ENCODE peak calls at places on chromosomes 2 and 18, in eight cellular contexts. H is prostate gland, F is body of pancreas, M is Peyer's patch, Z is tibial nerve, T is spleen, J is sigmoid colon, K is K562. S is an unnamed sample.

GRCh38 chr18:62329676-62330454 is 4.8 kb downstream of the TNFRSF11A start:
- DNase-seq in H (peak; percentile 10), F (peak; percentile 62), M (peak; percentile 66), Z (no peak), T (no peak), J (no peak), K (no peak), S (no peak)

GRCh38 chr2:85276571-85277121 is 51.1 kb downstream of the TGOLN2 start:
- DNase-seq in H (no peak), F (no peak), M (no peak), Z (no peak), T (no peak), J (no peak), K (no peak), S (no peak)

GRCh38 chr2:29325544-29325943 is 210.3 kb downstream of the CLIP4 start:
- DNase-seq in H (no peak), F (no peak), M (no peak), Z (no peak), T (no peak), J (no peak), K (no peak), S (no peak)

GRCh38 chr2:195602687-195603086 is 54.3 kb upstream of the SLC39A10 start:
- DNase-seq in H (no peak), F (no peak), M (no peak), Z (no peak), T (no peak), J (no peak), K (peak; percentile 32), S (no peak)

GRCh38 chr2:232075080-232075479 is 113.6 kb downstream of the DIS3L2 start:
- DNase-seq in H (no peak), F (no peak), M (no peak), Z (no peak), T (no peak), J (no peak), K (no peak), S (no peak)

GRCh38 chr2:22536131-22536530 is 848.8 kb upstream of the KLHL29 start:
- DNase-seq in H (no peak), F (no peak), M (no peak), Z (no peak), T (no peak), J (no peak), K (no peak), S (no peak)

GRCh38 chr2:28423856-28424605 is 31.4 kb downstream of the FOSL2 start:
- DNase-seq in H (no peak), F (peak; percentile 47), M (peak; percentile 76), Z (no peak), T (no peak), J (peak; percentile 62), K (no peak), S (no peak)

GRCh38 chr2:190267302-190267701 is 52.3 kb downstream of the HIBCH start:
- DNase-seq in H (no peak), F (no peak), M (no peak), Z (no peak), T (no peak), J (no peak), K (no peak), S (no peak)

GRCh38 chr2:128452536-128453530 is 134.2 kb upstream of the HS6ST1 start:
- DNase-seq in H (no peak), F (no peak), M (peak; percentile 32), Z (no peak), T (no peak), J (no peak), K (no peak), S (no peak)

GRCh38 chr2:191359186-191359585 is 114.0 kb downstream of the MYO1B start:
- DNase-seq in H (no peak), F (no peak), M (no peak), Z (no peak), T (no peak), J (no peak), K (no peak), S (no peak)

GRCh38 chr2:32798841-32799240 is 147.9 kb upstream of the LTBP1 start:
- DNase-seq in H (no peak), F (no peak), M (no peak), Z (no peak), T (no peak), J (no peak), K (no peak), S (no peak)

GRCh38 chr2:2843969-2844548 is 513.0 kb upstream of the MYT1L start:
- DNase-seq in H (no peak), F (peak; percentile 10), M (no peak), Z (no peak), T (peak; percentile 56), J (no peak), K (peak; percentile 18), S (no peak)

GRCh38 chr2:143475131-143475784 is 346.0 kb downstream of the ARHGAP15 start:
- DNase-seq in H (no peak), F (no peak), M (no peak), Z (no peak), T (no peak), J (no peak), K (no peak), S (no peak)

GRCh38 chr2:236661064-236661761 is 91.6 kb downstream of the ACKR3 start:
- DNase-seq in H (no peak), F (peak; percentile 18), M (no peak), Z (no peak), T (no peak), J (no peak), K (no peak), S (no peak)

GRCh38 chr2:134310450-134311079 is 56.7 kb downstream of the MGAT5 start:
- DNase-seq in H (no peak), F (peak; percentile 54), M (no peak), Z (no peak), T (no peak), J (no peak), K (no peak), S (no peak)

DNA sequence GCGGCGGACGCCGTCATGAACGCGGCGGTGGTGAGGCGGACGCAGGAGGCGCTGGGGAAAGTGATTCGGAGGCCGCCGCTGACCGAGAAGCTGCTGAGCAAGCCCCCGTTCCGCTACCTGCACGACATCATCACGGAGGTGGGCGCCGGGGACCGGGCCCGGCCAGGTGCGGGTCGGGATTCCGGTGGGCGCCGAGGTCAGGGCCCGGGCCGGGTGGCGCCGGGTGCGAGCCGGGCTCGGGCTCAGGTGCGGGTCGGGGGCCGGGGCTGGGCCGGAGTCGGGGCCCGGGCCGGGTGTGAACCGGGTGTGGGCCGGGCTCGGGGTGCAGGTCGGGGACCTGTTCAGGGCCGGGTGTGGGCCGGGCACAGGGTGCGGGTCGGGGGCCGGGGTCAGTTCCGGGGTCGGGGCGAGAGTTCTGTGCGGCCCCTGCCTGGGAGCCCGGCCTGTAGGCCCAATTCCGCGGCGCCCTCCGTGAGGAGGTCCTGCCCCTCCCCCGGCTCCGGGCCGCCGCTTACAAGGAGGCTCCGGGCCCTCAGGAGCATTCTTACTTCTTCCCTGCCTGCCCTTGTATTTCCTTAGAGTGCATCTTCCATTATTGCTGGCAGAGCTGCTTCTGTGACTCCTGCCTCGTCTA is 447 bp downstream of the TRAF3IP1 start:
- DNase-seq in H (no peak), F (no peak), M (no peak), Z (no peak), T (no peak), J (peak; percentile 66), K (no peak), S (no peak)
- H3K27ac ChIP-seq in H (peak overlapping the region; percentile 63), F (peak overlapping the region; percentile 35), M (no peak overlapping the region), Z (peak overlapping the region; percentile 79), T (peak overlapping the region; percentile 43), J (peak overlapping the region; percentile 79), K (no peak overlapping the region), S (peak overlapping the region; percentile 80)

GRCh38 chr2:229921101-229921891 is 513 bp downstream of the TRIP12 start:
- DNase-seq in H (peak; percentile 50), F (peak; percentile 68), M (peak; percentile 87), Z (peak; percentile 38), T (peak; percentile 92), J (peak; percentile 88), K (peak; percentile 60), S (peak; percentile 68)
- TF ChIP-seq POLR2A in H (peak; percentile 16), F (peak; percentile 26), M (peak; percentile 7), Z (peak; percentile 20), T (no peak), J (no peak), K (peak; percentile 53), S (peak; percentile 15)

GRCh38 chr2:101859604-101860003 is 132.2 kb upstream of the IL1R2 start:
- DNase-seq in H (no peak), F (no peak), M (no peak), Z (no peak), T (no peak), J (no peak), K (no peak), S (no peak)

GRCh38 chr2:101861382-101861781 is 130.4 kb upstream of the IL1R2 start:
- DNase-seq in H (no peak), F (no peak), M (no peak), Z (no peak), T (no peak), J (no peak), K (no peak), S (no peak)

GRCh38 chr2:101858910-101859309 is 132.8 kb upstream of the IL1R2 start:
- DNase-seq in H (no peak), F (no peak), M (no peak), Z (no peak), T (no peak), J (no peak), K (no peak), S (no peak)

GRCh38 chr2:101860782-101861181 is 131.0 kb upstream of the IL1R2 start:
- DNase-seq in H (no peak), F (no peak), M (no peak), Z (no peak), T (no peak), J (no peak), K (no peak), S (no peak)

DNA sequence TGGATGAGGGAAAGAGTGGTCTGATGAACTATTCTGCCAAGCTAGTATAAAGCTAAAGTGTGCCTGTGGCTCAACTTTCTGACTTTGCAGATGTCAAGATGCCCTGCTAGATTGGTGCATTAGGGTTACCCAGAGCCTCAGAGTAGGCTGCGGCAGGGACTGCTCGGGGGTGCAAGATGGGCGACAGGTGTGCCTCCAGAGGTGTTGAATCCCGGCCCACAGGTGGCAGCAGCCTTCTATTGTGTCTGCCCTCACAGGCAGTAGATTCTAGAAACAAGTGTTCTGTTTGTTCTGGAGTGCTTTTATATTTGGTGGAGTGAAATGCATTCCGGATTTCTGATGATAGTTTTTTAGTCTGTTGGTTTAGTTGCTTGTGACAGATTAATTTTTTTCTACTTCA is 131.6 kb upstream of the IL1R2 start:
- DNase-seq in H (no peak), F (no peak), M (no peak), Z (no peak), T (no peak), J (no peak), K (no peak), S (no peak)
- TF ChIP-seq CTCF in H (no peak), F (no peak), M (no peak), Z (no peak), T (no peak), J (no peak), K (no peak), S (no peak)

DNA sequence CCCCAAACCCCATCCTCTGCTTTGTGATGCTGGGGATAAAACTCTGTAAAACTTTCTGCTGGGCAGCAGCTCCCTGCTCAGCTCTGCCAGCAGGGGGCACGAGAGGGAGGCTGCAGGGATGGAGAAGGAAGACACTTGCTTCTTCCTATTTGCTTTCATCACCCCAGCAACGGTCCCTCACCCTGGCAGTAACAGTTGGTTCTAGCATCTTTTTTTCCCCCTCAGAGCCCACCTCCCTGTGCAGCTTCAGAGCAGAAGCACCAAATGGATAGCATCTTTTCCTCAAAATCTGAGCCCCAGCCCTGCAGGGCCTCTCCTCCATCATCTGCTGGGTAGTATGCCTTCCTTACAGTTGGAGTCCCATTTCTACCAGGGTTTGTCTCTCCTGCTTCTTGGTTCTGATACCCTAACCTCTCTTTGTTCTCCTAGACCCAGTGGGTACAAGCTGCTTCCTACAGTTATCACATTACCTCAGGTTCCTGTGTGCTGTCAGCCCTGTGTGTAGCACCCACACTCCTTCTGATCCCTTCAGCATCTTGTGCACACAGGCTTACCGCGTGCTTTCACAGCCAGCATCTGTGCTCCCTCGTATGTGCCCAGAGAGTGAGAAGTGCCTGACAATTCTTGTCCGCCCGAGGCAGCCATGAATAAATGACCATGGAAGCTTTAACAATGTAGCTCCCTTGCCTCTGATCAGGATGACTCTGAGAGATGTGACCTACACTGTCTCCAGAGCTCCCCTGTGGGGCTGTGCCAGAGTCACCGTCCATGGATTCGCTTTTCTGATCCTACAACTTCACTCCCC is 14.5 kb downstream of the CKAP2L start:
- DNase-seq in H (peak; percentile 52), F (peak; percentile 62), M (peak; percentile 88), Z (no peak), T (peak; percentile 95), J (peak; percentile 67), K (peak; percentile 75), S (no peak)
- H3K27ac ChIP-seq in H (no peak overlapping the region), F (no peak overlapping the region), M (no peak overlapping the region), Z (no peak overlapping the region), T (no peak overlapping the region), J (no peak overlapping the region), K (no peak overlapping the region), S (no peak overlapping the region)

S was measured in uterus.